ENCODE peak calls at places on chromosomes 11 and 22, in eight cellular contexts. I, H, C, D, A, K, N and Z are unnamed samples.

GRCh38 chr22:36299911-36300310 is 47.0 kb downstream of the APOL1 start:
- DNase-seq in I (no peak), H (no peak), C (no peak), D (no peak), A (no peak), K (no peak), N (no peak), Z (no peak)

GRCh38 chr11:9210224-9210921 is 54.8 kb downstream of the DENND5A start:
- DNase-seq in I (peak; percentile 41), H (no peak), C (no peak), D (no peak), A (no peak), K (peak; percentile 35), N (no peak), Z (no peak)

GRCh38 chr11:113316251-113316650 is 1.9 kb downstream of the TTC12 start:
- DNase-seq in I (no peak), H (no peak), C (no peak), D (no peak), A (no peak), K (peak; percentile 13), N (no peak), Z (no peak)

GRCh38 chr22:19844423-19845368 is 10.0 kb downstream of the GNB1L start:
- DNase-seq in I (no peak), H (peak; percentile 58), C (peak; percentile 9), D (peak; percentile 12), A (peak; percentile 66), K (peak; percentile 58), N (peak; percentile 90), Z (peak; percentile 80)

GRCh38 chr11:123062892-123063395 is 1.0 kb upstream of the HSPA8 start:
- DNase-seq in I (no peak), H (no peak), C (no peak), D (no peak), A (no peak), K (no peak), N (no peak), Z (no peak)

GRCh38 chr11:58905141-58905715 is 34.1 kb upstream of the GLYATL1 start:
- DNase-seq in I (no peak), H (peak; percentile 87), C (no peak), D (peak; percentile 75), A (no peak), K (peak; percentile 48), N (no peak), Z (peak; percentile 75)

GRCh38 chr11:18408558-18409242 is 3.4 kb upstream of the LDHC start:
- DNase-seq in I (peak; percentile 32), H (no peak), C (no peak), D (no peak), A (no peak), K (no peak), N (no peak), Z (no peak)

GRCh38 chr11:69232821-69233760 is 60.9 kb upstream of the MYEOV start:
- DNase-seq in I (no peak), H (peak; percentile 40), C (no peak), D (no peak), A (no peak), K (no peak), N (peak; percentile 75), Z (no peak)

GRCh38 chr22:32448980-32449379 is 15.3 kb downstream of the BPIFC start:
- DNase-seq in I (no peak), H (no peak), C (no peak), D (no peak), A (no peak), K (peak; percentile 42), N (no peak), Z (no peak)

GRCh38 chr11:131889760-131890620 is 519.6 kb downstream of the NTM start:
- DNase-seq in I (no peak), H (peak; percentile 67), C (no peak), D (no peak), A (no peak), K (no peak), N (no peak), Z (no peak)

GRCh38 chr11:130813196-130813595 is 103.1 kb downstream of the SNX19 start:
- DNase-seq in I (no peak), H (peak; percentile 70), C (no peak), D (no peak), A (no peak), K (no peak), N (peak; percentile 40), Z (no peak)

GRCh38 chr11:1743587-1744136 is 6.7 kb downstream of the IFITM10 start:
- DNase-seq in I (no peak), H (no peak), C (no peak), D (no peak), A (no peak), K (no peak), N (no peak), Z (no peak)

GRCh38 chr11:64619811-64620285 is 28.8 kb downstream of the SLC22A12 start:
- DNase-seq in I (peak; percentile 44), H (peak; percentile 83), C (no peak), D (peak; percentile 39), A (peak; percentile 79), K (peak; percentile 54), N (no peak), Z (peak; percentile 70)

DNA sequence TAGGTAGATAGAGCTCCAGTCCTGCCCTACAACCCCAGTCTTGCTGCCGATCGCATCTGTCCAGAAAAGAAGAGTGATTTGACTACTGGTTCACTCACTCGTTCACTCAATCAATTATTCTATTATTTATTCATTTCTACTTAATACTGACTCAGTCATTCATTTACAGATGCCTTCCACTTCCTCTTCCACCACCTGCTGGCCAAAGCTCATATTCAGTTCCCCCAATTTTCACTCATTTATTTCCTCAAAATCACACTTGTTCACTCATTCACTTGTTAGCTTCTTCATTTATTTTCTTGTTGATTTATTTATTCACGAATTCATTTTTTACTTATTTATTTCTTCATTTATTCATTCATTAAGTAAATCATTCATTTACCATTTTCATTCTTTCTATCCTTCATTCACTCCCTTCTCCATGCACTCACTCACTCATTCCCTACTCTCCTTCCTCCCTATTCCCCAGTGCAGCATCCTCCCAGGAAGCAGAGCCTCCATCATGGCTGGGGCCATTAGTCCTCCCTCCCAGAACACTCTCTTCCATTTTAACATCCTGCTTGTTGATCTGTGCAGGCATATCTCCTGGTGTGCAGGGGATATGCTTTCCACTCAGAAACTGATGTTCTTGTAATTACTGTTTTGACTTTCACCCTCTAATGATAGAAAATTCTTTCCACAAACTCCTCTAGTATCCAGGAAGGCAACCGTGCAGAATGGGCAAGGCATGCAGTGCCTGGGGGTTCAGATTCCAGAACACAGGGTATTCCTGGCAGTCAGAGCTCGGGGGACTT is 281.0 kb downstream of the TENM4 start:
- DNase-seq in I (no peak), H (no peak), C (no peak), D (no peak), A (no peak), K (peak; percentile 18), N (no peak), Z (no peak)
- TF ChIP-seq CTCF in I (peak; percentile 21), H (peak; percentile 59), C (peak; percentile 6), D (peak; percentile 45), A (peak; percentile 17), K (peak; percentile 34), N (peak; percentile 49), Z (peak; percentile 49)

DNA sequence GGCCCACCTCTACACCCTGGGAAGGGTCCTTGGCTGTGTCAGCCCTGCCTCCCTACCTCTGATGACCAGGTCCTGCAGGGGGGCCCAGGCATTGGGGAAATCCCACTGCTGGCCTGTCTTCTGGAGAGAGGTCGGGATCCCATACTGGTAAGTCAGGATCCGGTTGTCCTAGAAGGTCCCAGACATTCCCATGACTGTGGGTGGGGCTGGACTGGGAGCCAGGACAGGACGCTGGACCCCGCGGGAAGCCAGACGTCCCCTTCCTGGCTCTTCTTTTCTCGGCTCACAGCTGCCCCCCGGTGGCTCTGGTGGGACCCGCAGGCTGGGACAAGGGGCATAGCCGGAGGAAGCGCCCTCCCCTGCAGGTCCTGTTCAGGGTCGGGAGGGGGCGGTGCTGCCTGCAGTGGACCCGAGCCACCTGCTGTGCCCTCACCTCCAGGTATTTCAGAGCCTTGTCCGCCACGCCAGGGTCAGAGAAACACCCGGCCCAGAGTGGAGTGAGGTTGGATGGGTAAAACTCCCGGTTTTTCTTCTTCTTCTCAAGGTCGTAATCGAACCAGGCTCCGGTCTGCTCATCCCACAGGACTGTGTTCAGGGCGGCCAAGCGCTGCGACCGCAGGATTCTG is 20.0 kb downstream of the TREH start:
- DNase-seq in I (peak; percentile 75), H (peak; percentile 99), C (peak; percentile 92), D (peak; percentile 97), A (peak; percentile 90), K (peak; percentile 84), N (peak; percentile 96), Z (peak; percentile 96)
- TF ChIP-seq CTCF in I (peak; percentile 72), H (peak; percentile 98), C (peak; percentile 94), D (peak; percentile 95), A (peak; percentile 89), K (peak; percentile 96), N (peak; percentile 98), Z (peak; percentile 89)

GRCh38 chr11:73404048-73404447 is 27.8 kb downstream of the RELT start:
- DNase-seq in I (peak; percentile 63), H (peak; percentile 90), C (no peak), D (peak; percentile 72), A (peak; percentile 81), K (peak; percentile 49), N (no peak), Z (peak; percentile 84)
- TF ChIP-seq CTCF in I (peak; percentile 45), H (peak; percentile 90), C (peak; percentile 36), D (peak; percentile 39), A (peak; percentile 85), K (peak; percentile 55), N (peak; percentile 75), Z (peak; percentile 81)

GRCh38 chr11:77589181-77589520 is 602 bp upstream of the AQP11 start:
- DNase-seq in I (no peak), H (no peak), C (no peak), D (no peak), A (no peak), K (no peak), N (no peak), Z (no peak)
- TF ChIP-seq CTCF in I (no peak), H (no peak), C (no peak), D (no peak), A (no peak), K (no peak), N (no peak), Z (no peak)